ENCODE peak calls at places on chromosomes 7 and 10, in four cellular contexts. G is AG10803, I is BE2C, T is endothelial cell. V is an unnamed sample.

GRCh38 chr10:44864042-44864436 is 47.1 kb upstream of the TMEM72 start:
- DNase-seq in I (no peak), T (no peak), G (peak; percentile 25), V (no peak)

GRCh38 chr10:127196227-127196954 is at the start of gene INSYN2A:
- DNase-seq in I (peak; percentile 24), T (peak; percentile 73), G (peak; percentile 54), V (peak; percentile 72)

GRCh38 chr10:44306147-44306710 is 78.7 kb downstream of the CXCL12 start:
- DNase-seq in G (peak; percentile 85), I (no peak), T (no peak), V (no peak)

GRCh38 chr7:108225531-108226181 is 95.5 kb upstream of the LAMB4 start:
- DNase-seq in T (no peak), I (no peak), G (no peak), V (no peak)

GRCh38 chr7:2670720-2671391 is 17.1 kb upstream of the AMZ1 start:
- DNase-seq in I (peak; percentile 85), G (peak; percentile 54), T (peak; percentile 78), V (peak; percentile 76)

GRCh38 chr10:97179731-97180366 is 5.9 kb downstream of the SLIT1 start:
- DNase-seq in T (peak; percentile 55), G (no peak), I (peak; percentile 78), V (peak; percentile 75)

GRCh38 chr7:13912740-13913320 is 76.6 kb downstream of the ETV1 start:
- DNase-seq in I (peak; percentile 62), T (no peak), G (no peak), V (no peak)

GRCh38 chr7:56007891-56008290 is 43.4 kb downstream of the PSPH start:
- DNase-seq in G (no peak), I (no peak), T (no peak), V (no peak)

GRCh38 chr10:69451784-69452251 is 553 bp downstream of the TSPAN15 start:
- DNase-seq in I (no peak), G (no peak), T (no peak), V (no peak)

GRCh38 chr10:24251547-24251946 is 42.6 kb downstream of the KIAA1217 start:
- DNase-seq in I (no peak), G (no peak), T (no peak), V (no peak)
- TF ChIP-seq CTCF in I (no peak), G (no peak), T (no peak), V (no peak)

GRCh38 chr7:29297194-29297890 is 102.8 kb downstream of the CHN2 start:
- DNase-seq in T (peak; percentile 30), I (peak; percentile 26), G (no peak), V (peak; percentile 23)
- TF ChIP-seq CTCF in T (peak; percentile 43), I (peak; percentile 36), G (no peak), V (peak; percentile 18)

DNA sequence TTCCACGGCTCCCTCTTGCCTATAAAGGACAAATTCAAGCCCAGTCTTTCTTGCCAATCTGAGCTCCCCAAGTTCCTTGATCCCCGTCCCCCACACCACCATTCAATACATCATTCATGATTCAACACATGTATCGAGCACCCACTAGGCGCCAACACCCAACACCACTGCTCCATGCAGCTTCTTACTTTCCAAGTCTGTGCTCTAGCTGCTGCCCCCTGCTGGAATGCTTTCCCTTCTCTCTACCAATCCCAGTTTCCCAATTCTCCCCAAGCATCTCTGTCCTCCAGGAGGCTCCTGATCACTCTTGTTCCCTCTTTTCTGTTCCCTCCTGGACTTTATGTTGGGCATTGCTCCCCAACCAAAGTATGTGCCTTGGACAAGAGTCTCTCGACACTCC is 172.6 kb downstream of the NEURL1 start:
- DNase-seq in T (peak; percentile 36), I (peak; percentile 47), G (peak; percentile 40), V (no peak)
- TF ChIP-seq CTCF in T (peak; percentile 51), I (peak; percentile 66), G (peak; percentile 64), V (peak; percentile 12)

GRCh38 chr7:132720835-132721234 is 144.6 kb upstream of the PLXNA4 start:
- DNase-seq in G (no peak), I (no peak), T (no peak), V (no peak)
- TF ChIP-seq CTCF in G (no peak), I (no peak), T (no peak), V (no peak)

GRCh38 chr10:124532106-124532641 is 70.6 kb downstream of the LHPP start:
- DNase-seq in G (no peak), T (peak; percentile 39), I (no peak), V (peak; percentile 24)
- TF ChIP-seq CTCF in G (no peak), T (peak; percentile 21), I (peak; percentile 33), V (peak; percentile 33)

GRCh38 chr7:158526531-158526930 is 61.1 kb downstream of the PTPRN2 start:
- DNase-seq in I (no peak), T (no peak), G (no peak), V (no peak)

GRCh38 chr7:158524749-158525635 is 62.6 kb downstream of the PTPRN2 start:
- DNase-seq in G (no peak), T (no peak), I (no peak), V (no peak)

GRCh38 chr7:158527495-158527894 is 60.1 kb downstream of the PTPRN2 start:
- DNase-seq in G (no peak), T (no peak), I (no peak), V (no peak)

GRCh38 chr7:158527038-158527437 is 60.6 kb downstream of the PTPRN2 start:
- DNase-seq in I (no peak), T (no peak), G (no peak), V (no peak)

GRCh38 chr7:158525648-158526484 is 61.8 kb downstream of the PTPRN2 start:
- DNase-seq in I (peak; percentile 28), G (no peak), T (no peak), V (no peak)
- TF ChIP-seq CTCF in I (no peak), G (no peak), T (no peak), V (no peak)

V was measured in nephron progenitor cell.